ENCODE peak calls at places on chromosomes 12 and 14, in four cellular contexts. J is lower lobe of right lung, Z is pancreas, K is gastrocnemius medialis. E is an unnamed sample.
A peak's percentile ranks its signal among the peaks of the same experiment; 100 is the strongest.

GRCh38 chr12:2868986-2869385 is 8.0 kb downstream of the FOXM1 start:
- ATAC-seq in J (no peak), Z (no peak), K (no peak), E (no peak)

GRCh38 chr12:108665608-108666202 is 32.0 kb upstream of the SELPLG start:
- ATAC-seq in J (no peak), Z (no peak), K (peak; percentile 27), E (no peak)

GRCh38 chr12:12008232-12008850 is 62.4 kb upstream of the BCL2L14 start:
- ATAC-seq in J (no peak), Z (no peak), K (no peak), E (no peak)

GRCh38 chr14:20667957-20668356 is 16.4 kb upstream of the RNASE4 start:
- ATAC-seq in J (no peak), Z (no peak), K (no peak), E (no peak)

GRCh38 chr14:23539867-23540469 is 11.6 kb downstream of the ZFHX2 start:
- ATAC-seq in J (no peak), Z (no peak), K (no peak), E (no peak)

GRCh38 chr12:4154672-4155225 is 118.8 kb upstream of the CCND2 start:
- ATAC-seq in J (no peak), Z (no peak), K (no peak), E (no peak)

GRCh38 chr12:42446761-42447160 is 120.8 kb downstream of the PPHLN1 start:
- ATAC-seq in J (peak; percentile 32), Z (peak; percentile 44), K (no peak), E (no peak)

GRCh38 chr12:32776258-32776657 is 20.6 kb upstream of the YARS2 start:
- ATAC-seq in J (no peak), Z (no peak), K (no peak), E (no peak)

GRCh38 chr12:40232602-40233001 is 7.8 kb downstream of the LRRK2 start:
- ATAC-seq in J (no peak), Z (no peak), K (no peak), E (no peak)

GRCh38 chr12:94266796-94267529 is 118.6 kb downstream of the PLXNC1 start:
- ATAC-seq in J (no peak), Z (no peak), K (peak; percentile 46), E (peak; percentile 49)

GRCh38 chr12:6093764-6094163 is 30.7 kb downstream of the VWF start:
- ATAC-seq in J (peak; percentile 42), Z (peak; percentile 52), K (no peak), E (no peak)

GRCh38 chr12:997505-997904 is 6.5 kb downstream of the ERC1 start:
- ATAC-seq in J (no peak), Z (no peak), K (no peak), E (no peak)

GRCh38 chr14:99612065-99612736 is 8.2 kb upstream of the CCDC85C start:
- ATAC-seq in J (no peak), Z (peak; percentile 58), K (no peak), E (no peak)

GRCh38 chr12:1533602-1534304 is 60.6 kb downstream of the FBXL14 start:
- ATAC-seq in J (no peak), Z (no peak), K (no peak), E (no peak)

GRCh38 chr14:53696217-53696965 is 260.2 kb downstream of the BMP4 start:
- ATAC-seq in J (peak; percentile 19), Z (no peak), K (no peak), E (no peak)

GRCh38 chr12:470133-470532 is 10.4 kb downstream of the B4GALNT3 start:
- ATAC-seq in J (no peak), Z (no peak), K (no peak), E (no peak)

GRCh38 chr12:113214938-113215400 is 6.3 kb upstream of the TPCN1 start:
- ATAC-seq in J (peak; percentile 92), Z (peak; percentile 75), K (peak; percentile 83), E (peak; percentile 95)

GRCh38 chr14:60153996-60154395 is 11.2 kb downstream of the DHRS7 start:
- ATAC-seq in J (no peak), Z (no peak), K (no peak), E (no peak)

DNA sequence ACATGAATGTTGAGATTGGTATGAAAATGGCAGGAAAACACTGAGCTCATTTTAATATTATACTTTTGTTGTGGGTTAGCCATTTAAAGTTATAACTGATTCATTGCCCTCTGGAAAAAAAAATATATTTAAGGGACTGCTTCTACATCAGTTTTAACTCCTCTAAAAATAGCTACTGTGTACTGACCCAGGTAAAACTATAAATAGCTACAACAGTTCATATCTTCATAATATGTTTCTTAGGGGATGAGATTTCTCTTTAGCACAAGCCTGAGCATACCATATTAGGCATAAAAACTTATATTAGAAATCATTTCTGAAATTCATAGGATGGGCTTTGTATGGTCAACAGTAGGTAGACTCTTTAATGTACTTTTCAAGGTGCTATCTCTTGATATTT is 81.0 kb downstream of the KTN1 start:
- ATAC-seq in J (no peak), Z (no peak), K (peak; percentile 93), E (no peak)
- H3K4me3 ChIP-seq in J (no peak overlapping the region), Z (no peak overlapping the region), K (no peak overlapping the region), E (no peak overlapping the region)

GRCh38 chr12:70367268-70368141 is 1.4 kb downstream of the KCNMB4 start:
- ATAC-seq in J (no peak), Z (no peak), K (peak; percentile 8), E (no peak)

GRCh38 chr12:70364695-70365397 is 1.2 kb upstream of the KCNMB4 start:
- ATAC-seq in J (peak; percentile 4), Z (no peak), K (no peak), E (no peak)

GRCh38 chr12:70365398-70365647 is 767 bp upstream of the KCNMB4 start:
- ATAC-seq in J (no peak), Z (no peak), K (no peak), E (no peak)

GRCh38 chr12:70366581-70367267 is 634 bp downstream of the KCNMB4 start:
- ATAC-seq in J (peak; percentile 53), Z (peak; percentile 49), K (peak; percentile 25), E (peak; percentile 37)

DNA sequence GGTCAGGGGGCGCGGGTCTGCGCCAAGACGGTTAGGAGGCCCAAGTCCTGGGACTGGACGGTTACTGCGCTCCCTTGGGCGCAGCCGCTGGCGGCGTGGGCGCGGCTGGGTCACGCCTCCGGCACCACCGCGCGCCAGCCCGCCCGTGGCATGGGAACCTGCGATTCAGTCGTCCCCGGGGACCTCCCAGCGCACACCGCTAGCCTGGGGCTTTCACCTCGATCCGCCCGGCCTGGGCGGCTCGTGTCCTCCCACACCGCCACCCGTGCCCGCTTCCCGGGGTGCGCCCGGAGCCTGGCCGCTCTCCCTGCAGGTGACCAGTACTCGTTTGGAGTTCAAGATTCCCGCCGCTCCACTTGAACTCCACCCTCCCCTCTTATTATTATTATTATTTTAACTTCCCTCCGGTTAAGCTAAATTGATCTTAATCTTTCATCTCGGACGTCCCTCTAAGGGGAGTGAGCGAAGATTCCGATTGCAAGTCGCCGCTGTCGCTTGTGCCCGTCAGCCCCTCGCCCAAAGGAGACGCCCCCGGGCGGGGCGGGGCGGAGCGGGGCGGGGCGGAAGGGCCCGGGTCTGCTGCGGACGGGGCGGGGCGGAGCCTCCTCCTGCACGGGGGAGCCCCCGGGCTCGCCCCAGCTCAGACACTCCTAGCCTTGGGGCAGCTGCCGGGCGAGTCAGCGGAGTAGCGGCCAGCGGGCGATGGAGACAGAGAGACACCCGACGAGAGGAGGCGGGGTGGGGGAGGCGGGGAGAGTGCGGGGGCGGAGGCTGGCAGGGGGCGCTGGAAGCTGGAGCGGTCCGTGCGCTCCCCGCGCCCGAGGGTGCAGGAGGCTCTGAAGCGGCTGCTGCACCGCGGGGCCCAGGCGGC is at the start of gene KCNMB4:
- ATAC-seq in J (peak; percentile 84), Z (peak; percentile 89), K (peak; percentile 64), E (peak; percentile 75)
- H3K4me1 ChIP-seq in J (peaks cover 9% of the 10 kb centered on the region), Z (peaks cover 8% of the 10 kb centered on the region), K (peaks cover 12% of the 10 kb centered on the region), E (peaks cover 23% of the 10 kb centered on the region)

GRCh38 chr12:125455556-125455955 is 390.3 kb downstream of the AACS start:
- ATAC-seq in J (no peak), Z (no peak), K (no peak), E (no peak)
- TF ChIP-seq CTCF in J (no peak), Z (no peak), K (no peak), E (no peak)

GRCh38 chr12:51888316-51889215 is 663 bp downstream of the ANKRD33 start:
- ATAC-seq in J (no peak), Z (no peak), K (no peak), E (no peak)

GRCh38 chr12:51886021-51886710 is 1.7 kb upstream of the ANKRD33 start:
- ATAC-seq in J (peak; percentile 88), Z (peak; percentile 82), K (peak; percentile 98), E (peak; percentile 98)

GRCh38 chr12:51889216-51890134 is 1.6 kb downstream of the ANKRD33 start:
- ATAC-seq in J (no peak), Z (no peak), K (no peak), E (no peak)

GRCh38 chr12:51890135-51890464 is 2.2 kb downstream of the ANKRD33 start:
- ATAC-seq in J (no peak), Z (no peak), K (no peak), E (no peak)

DNA sequence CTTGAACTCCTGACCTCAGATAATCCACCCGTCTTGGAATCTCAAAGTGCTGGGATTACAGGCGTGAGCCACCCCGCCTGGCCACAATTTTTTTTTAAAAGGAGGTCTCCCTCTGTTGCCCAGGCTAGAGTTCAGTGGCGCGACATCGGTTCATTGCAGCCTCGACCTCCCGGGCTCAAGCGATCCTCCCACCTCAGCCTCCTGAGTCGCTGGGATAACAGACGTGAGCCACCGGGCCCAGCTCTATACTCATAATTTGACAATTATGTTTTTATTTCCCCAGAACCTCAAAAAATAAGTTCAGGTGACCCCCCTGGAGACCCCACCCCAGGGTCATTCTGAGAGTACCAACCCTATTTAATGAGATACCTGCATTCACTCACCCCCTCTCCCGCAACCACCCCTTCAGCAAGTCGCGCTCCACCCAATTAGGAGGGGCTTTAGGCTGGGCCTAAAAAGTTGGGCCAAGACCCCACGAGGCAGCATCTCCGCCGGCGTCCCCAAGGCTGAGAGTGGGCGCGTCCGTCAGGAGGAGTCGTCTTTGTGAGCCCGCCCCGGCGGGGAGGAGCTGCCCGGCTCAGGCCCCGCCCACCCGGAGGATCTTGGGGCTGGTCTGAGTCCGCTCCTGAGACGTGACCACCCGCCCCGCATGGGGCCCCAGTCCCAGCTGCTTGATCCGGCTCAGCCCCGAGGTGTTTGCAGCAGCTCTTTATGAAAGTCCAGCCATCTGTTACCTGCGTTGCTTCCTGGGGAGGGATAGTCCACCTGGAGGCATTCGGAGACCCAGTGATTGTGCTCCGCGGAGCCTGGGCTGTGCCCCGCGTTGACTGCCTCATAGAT is at the start of gene ANKRD33:
- ATAC-seq in J (no peak), Z (peak; percentile 64), K (no peak), E (no peak)
- H3K4me3 ChIP-seq in J (no peak within 1 kb of the TSS), Z (no peak within 1 kb of the TSS), K (no peak within 1 kb of the TSS), E (no peak within 1 kb of the TSS)

DNA sequence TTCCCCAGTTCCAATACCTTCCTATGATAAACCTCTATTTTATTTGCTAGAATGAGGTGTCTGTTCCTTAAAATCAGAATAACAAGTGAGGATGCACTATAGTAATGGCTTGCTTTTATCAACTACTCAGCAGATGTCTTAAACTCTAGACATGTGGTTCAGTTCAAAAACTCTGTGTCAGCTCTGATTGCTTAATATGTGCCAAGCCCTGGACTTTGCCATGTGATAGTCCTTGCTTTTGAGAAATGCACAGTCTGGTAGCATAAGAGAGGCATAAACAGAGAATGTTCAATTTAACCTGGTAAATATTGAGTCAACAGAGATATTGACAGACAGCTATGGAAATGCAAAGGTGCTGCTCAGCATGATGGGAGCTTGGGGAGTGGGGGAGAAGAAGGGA is 254.8 kb downstream of the PDZRN4 start:
- ATAC-seq in J (no peak), Z (no peak), K (no peak), E (no peak)
- H3K4me1 ChIP-seq in J (no peaks in the 10 kb centered on the region), Z (no peaks in the 10 kb centered on the region), K (no peaks in the 10 kb centered on the region), E (peaks cover 19% of the 10 kb centered on the region)

GRCh38 chr14:94143239-94143638 is 13.8 kb upstream of the IFI27L2 start:
- ATAC-seq in J (no peak), Z (no peak), K (no peak), E (no peak)
- TF ChIP-seq CTCF in J (no peak), Z (no peak), K (no peak), E (no peak)

GRCh38 chr12:131852551-131853299 is 24.5 kb downstream of the MMP17 start:
- ATAC-seq in J (no peak), Z (no peak), K (no peak), E (no peak)
- H3K4me3 ChIP-seq in J (no peak overlapping the region), Z (no peak overlapping the region), K (no peak overlapping the region), E (no peak overlapping the region)